ENCODE peak calls at places on chromosomes 6 and 20, in five cellular contexts. D, O, Y, U and P are unnamed samples. For H3K4me1 and H3K36me3, the result is how much of the 10 kb centered on the place peaks cover.

GRCh38 chr20:50308166-50308512 is 117.5 kb downstream of the CEBPB start:
- DNase-seq in D (no peak), O (no peak), Y (no peak), U (no peak), P (no peak)

GRCh38 chr6:138944412-138944811 is 43.6 kb downstream of the REPS1 start:
- DNase-seq in D (no peak), O (no peak), Y (no peak), U (no peak), P (peak)

GRCh38 chr20:59400666-59401065 is 100.3 kb downstream of the EDN3 start:
- DNase-seq in D (no peak), O (no peak), Y (no peak), U (no peak), P (no peak)

GRCh38 chr6:95578106-95578410 is 723 bp downstream of the MANEA start:
- DNase-seq in D (no peak), O (no peak), Y (no peak), U (no peak), P (peak)

GRCh38 chr6:23174781-23175361 is 605.5 kb downstream of the HDGFL1 start:
- DNase-seq in D (no peak), O (no peak), Y (no peak), U (no peak), P (peak)

GRCh38 chr6:1871936-1872335 is 262.2 kb downstream of the FOXC1 start:
- DNase-seq in D (no peak), O (no peak), Y (no peak), U (peak), P (peak)

GRCh38 chr6:159875194-159875593 is 15.6 kb upstream of the MAS1 start:
- DNase-seq in D (no peak), O (no peak), Y (no peak), U (no peak), P (no peak)

GRCh38 chr6:36373368-36374009 is 14.0 kb downstream of the ETV7 start:
- DNase-seq in D (no peak), O (no peak), Y (no peak), U (no peak), P (no peak)

GRCh38 chr6:122789862-122790739 is 1.0 kb downstream of the SMPDL3A start:
- DNase-seq in D (peak), O (no peak), Y (no peak), U (peak), P (peak)

GRCh38 chr20:37131486-37131885 is 35.7 kb upstream of the RBL1 start:
- DNase-seq in D (no peak), O (no peak), Y (no peak), U (no peak), P (no peak)

GRCh38 chr20:50874111-50874757 is 57.0 kb downstream of the ADNP start:
- DNase-seq in D (no peak), O (no peak), Y (no peak), U (no peak), P (no peak)

GRCh38 chr6:116446399-116446798 is 14.8 kb upstream of the CALHM6 start:
- DNase-seq in D (no peak), O (no peak), Y (no peak), U (no peak), P (no peak)

GRCh38 chr6:149842331-149842730 is 21.8 kb downstream of the LRP11 start:
- DNase-seq in D (no peak), O (no peak), Y (no peak), U (no peak), P (no peak)

GRCh38 chr6:14120556-14120955 is 3.0 kb downstream of the CD83 start:
- DNase-seq in D (no peak), O (no peak), Y (no peak), U (no peak), P (no peak)

GRCh38 chr6:14125346-14125745 is 7.8 kb downstream of the CD83 start:
- DNase-seq in D (no peak), O (no peak), Y (no peak), U (no peak), P (no peak)

GRCh38 chr6:14119764-14120163 is 2.2 kb downstream of the CD83 start:
- DNase-seq in D (no peak), O (no peak), Y (no peak), U (no peak), P (peak)

GRCh38 chr6:14123331-14124105 is 5.9 kb downstream of the CD83 start:
- DNase-seq in D (no peak), O (no peak), Y (no peak), U (no peak), P (no peak)

DNA sequence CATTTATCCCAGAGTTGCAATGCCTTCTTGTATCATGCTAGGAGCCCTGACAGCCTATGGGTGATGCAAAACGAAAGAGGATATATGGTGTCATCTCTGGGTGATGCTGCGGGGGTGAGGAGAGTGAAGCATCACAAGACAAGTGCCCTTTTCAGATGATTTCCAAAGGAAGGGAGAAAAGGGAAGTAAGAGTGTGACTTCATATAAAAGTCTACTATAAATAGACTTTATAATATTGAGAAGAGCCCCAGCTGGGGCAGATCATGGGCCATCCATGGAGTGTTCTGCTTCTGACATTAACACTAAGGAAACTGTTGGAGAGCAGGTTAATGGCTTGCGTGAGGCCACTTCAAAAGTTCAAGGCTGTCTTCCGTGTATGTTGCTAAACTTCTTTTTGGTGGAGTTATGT is 4.4 kb downstream of the CD83 start:
- DNase-seq in D (no peak), O (no peak), Y (peak), U (no peak), P (no peak)
- H3K4me1 ChIP-seq in D (under half), O (under half), Y (under half), U (under half), P (under half)

GRCh38 chr6:53618219-53618618 is 47.3 kb downstream of the KLHL31 start:
- DNase-seq in D (no peak), O (no peak), Y (no peak), U (no peak), P (no peak)
- H3K36me3 ChIP-seq in D (under half), O (under half), Y (under half), U (under half), P (under half)

DNA sequence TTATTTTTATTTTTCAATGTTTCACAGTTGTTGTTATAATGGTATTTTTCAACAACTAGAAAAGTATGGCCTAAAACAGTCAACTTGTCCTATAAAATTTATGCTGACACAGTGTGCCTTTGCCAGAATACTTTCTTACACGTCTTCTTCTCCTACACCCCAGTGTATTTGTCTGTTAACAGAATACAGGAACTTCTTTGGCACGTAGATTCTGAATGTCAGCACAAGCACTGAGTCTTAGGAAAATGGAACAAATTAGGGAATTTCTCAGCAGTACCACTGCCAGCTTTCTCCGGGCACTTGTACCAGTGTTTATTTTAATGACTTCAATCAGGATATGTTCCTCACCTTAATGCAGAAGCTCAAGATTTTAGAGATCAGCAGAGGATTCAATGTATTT is 26.7 kb upstream of the AKIRIN2 start:
- DNase-seq in D (no peak), O (no peak), Y (no peak), U (no peak), P (no peak)
- H3K4me1 ChIP-seq in D (under half), O (under half), Y (under half), U (half or more), P (under half)

GRCh38 chr6:43852350-43852864 is 82.4 kb downstream of the VEGFA start:
- DNase-seq in D (no peak), O (no peak), Y (no peak), U (no peak), P (no peak)
- H3K36me3 ChIP-seq in D (under half), O (under half), Y (under half), U (under half), P (under half)

GRCh38 chr6:110319843-110320242 is 38.3 kb downstream of the METTL24 start:
- DNase-seq in D (no peak), O (no peak), Y (no peak), U (no peak), P (no peak)
- H3K4me1 ChIP-seq in D (under half), O (under half), Y (under half), U (under half), P (under half)

GRCh38 chr6:167662881-167663205 is 163.9 kb upstream of the AFDN start:
- DNase-seq in D (no peak), O (no peak), Y (no peak), U (no peak), P (no peak)
- H3K36me3 ChIP-seq in D (under half), O (under half), Y (under half), U (under half), P (under half)